ENCODE peak calls at places on chromosomes 6 and 20, in nine cellular contexts. Z is breast epithelium; F is SJCRH30; H is CD4-positive, alpha-beta T cell; G is MM.1S; R is brain microvascular endothelial cell; N is EH; O is NCI-H2029; J is mammary epithelial cell. I is an unnamed sample.

GRCh38 chr6:134436281-134436815 is 118.4 kb upstream of the SGK1 start:
- DNase-seq in G (no peak), H (peak; percentile 54), O (no peak), J (peak; percentile 97), R (peak; percentile 98), N (peak; percentile 96), Z (no peak), F (peak; percentile 23), I (no peak)

GRCh38 chr6:24929255-24929654 is 6.5 kb downstream of the RIPOR2 start:
- DNase-seq in R (no peak), O (no peak), J (no peak), F (no peak), Z (no peak), H (no peak), G (peak; percentile 76), N (no peak), I (peak; percentile 76)

GRCh38 chr20:23022849-23023248 is 12.3 kb upstream of the SSTR4 start:
- DNase-seq in R (no peak), H (no peak), F (peak; percentile 16), G (no peak), N (no peak), O (no peak), Z (no peak), J (no peak), I (no peak)

GRCh38 chr6:121998631-121999030 is 400.8 kb upstream of the HSF2 start:
- DNase-seq in H (no peak), N (no peak), G (no peak), O (no peak), F (no peak), Z (no peak), R (no peak), J (no peak), I (no peak)

GRCh38 chr6:149026530-149026942 is 279.7 kb downstream of the UST start:
- DNase-seq in F (peak; percentile 92), H (no peak), N (peak; percentile 95), R (peak; percentile 86), Z (no peak), J (peak; percentile 68), O (peak; percentile 42), G (no peak), I (peak; percentile 85)

GRCh38 chr20:53891306-53891894 is 179.0 kb downstream of the BCAS1 start:
- DNase-seq in N (peak; percentile 79), G (no peak), Z (no peak), H (no peak), R (no peak), O (no peak), J (no peak), F (no peak), I (no peak)

GRCh38 chr6:100288311-100288710 is 176.4 kb downstream of the SIM1 start:
- DNase-seq in G (no peak), J (no peak), F (no peak), O (no peak), Z (no peak), R (no peak), N (no peak), H (no peak), I (no peak)

GRCh38 chr6:32858194-32858593 is 4.2 kb downstream of the PSMB9 start:
- DNase-seq in Z (no peak), H (no peak), G (no peak), N (no peak), R (no peak), F (no peak), O (no peak), J (no peak), I (no peak)

GRCh38 chr6:150043096-150043495 is 17.8 kb upstream of the RAET1L start:
- DNase-seq in N (no peak), H (no peak), O (no peak), R (no peak), J (no peak), F (no peak), G (no peak), Z (no peak), I (no peak)